ENCODE peak calls at places on chromosomes 4 and X, in seven cellular contexts. E is AG04450; C is activated naive CD4-positive, alpha-beta T cell; D is GM12892; V is AG08395; G is astrocyte of the hippocampus; U is ELR. S is an unnamed sample.

GRCh38 chr4:162921178-162921785 is 245.4 kb downstream of the NAF1 start:
- DNase-seq in E (no peak), D (no peak), V (no peak), U (no peak), G (no peak), C (no peak), S (no peak)

GRCh38 chrX:115889121-115889890 is 281.2 kb upstream of the AGTR2 start:
- DNase-seq in V (no peak), U (no peak), E (no peak), C (no peak), D (no peak), G (no peak), S (no peak)

GRCh38 chr4:128565565-128566186 is 243.8 kb upstream of the JADE1 start:
- DNase-seq in U (peak), V (peak), E (no peak), D (peak), C (no peak), G (peak), S (no peak)

GRCh38 chr4:140996757-140997156 is 136.5 kb downstream of the RNF150 start:
- DNase-seq in G (peak), V (peak), C (no peak), E (peak), D (no peak), U (peak), S (no peak)

GRCh38 chr4:10962246-10962645 is 277.7 kb upstream of the CLNK start:
- DNase-seq in G (no peak), C (no peak), V (no peak), D (no peak), E (no peak), U (no peak), S (no peak)

GRCh38 chr4:1195894-1196401 is 23.6 kb upstream of the SPON2 start:
- DNase-seq in E (no peak), G (no peak), V (no peak), C (no peak), D (no peak), U (no peak), S (no peak)

GRCh38 chrX:10450229-10450958 is 170.0 kb downstream of the MID1 start:
- DNase-seq in D (no peak), G (peak), V (peak), C (no peak), E (no peak), U (peak), S (no peak)

GRCh38 chrX:50812995-50813842 is 775 bp downstream of the SHROOM4 start:
- DNase-seq in U (no peak), G (peak), C (no peak), V (peak), E (no peak), D (no peak), S (no peak)

GRCh38 chrX:20382518-20383291 is 116.0 kb upstream of the RPS6KA3 start:
- DNase-seq in U (peak), C (no peak), D (no peak), G (no peak), V (peak), E (no peak), S (no peak)

GRCh38 chr4:169675825-169676224 is 55.4 kb downstream of the CLCN3 start:
- DNase-seq in G (no peak), E (no peak), V (no peak), C (no peak), U (no peak), D (no peak), S (no peak)

GRCh38 chrX:108671526-108671925 is 64.8 kb downstream of the IRS4 start:
- DNase-seq in V (no peak), U (no peak), G (no peak), D (no peak), E (no peak), C (no peak), S (no peak)

GRCh38 chr4:40193578-40193977 is 3.3 kb upstream of the RHOH start:
- DNase-seq in D (no peak), U (no peak), E (no peak), C (no peak), V (no peak), G (no peak), S (no peak)

GRCh38 chrX:70970482-70970999 is 39.6 kb upstream of the SLC7A3 start:
- DNase-seq in V (peak), C (no peak), E (no peak), G (peak), D (no peak), U (peak), S (no peak)

GRCh38 chr4:103207673-103208072 is 9.5 kb upstream of the CENPE start:
- DNase-seq in V (no peak), U (peak), E (no peak), C (no peak), D (no peak), G (no peak), S (no peak)

GRCh38 chr4:151540728-151541437 is 131.9 kb downstream of the FHIP1A start:
- DNase-seq in U (peak), V (peak), E (peak), C (no peak), D (no peak), G (peak), S (no peak)

GRCh38 chr4:10461091-10461849 is 4.0 kb upstream of the ZNF518B start:
- DNase-seq in G (peak), V (peak), U (peak), C (peak), D (peak), E (no peak), S (peak)

GRCh38 chr4:6278801-6279197 is 9.1 kb downstream of the WFS1 start:
- DNase-seq in G (peak), C (no peak), E (no peak), U (no peak), D (peak), V (no peak), S (no peak)

GRCh38 chr4:54092405-54092759 is 7.6 kb upstream of the GSX2 start:
- DNase-seq in V (no peak), U (no peak), C (no peak), G (no peak), E (no peak), D (no peak), S (no peak)

GRCh38 chr4:105944535-105944934 is 49.3 kb downstream of the NPNT start:
- DNase-seq in V (peak), G (peak), D (no peak), U (no peak), C (no peak), E (no peak), S (no peak)

GRCh38 chrX:65831268-65831667 is 163.8 kb downstream of the MSN start:
- DNase-seq in U (no peak), V (no peak), G (no peak), E (no peak), D (no peak), C (no peak), S (no peak)